ENCODE peak calls at places on chromosomes 7 and 10, in four cellular contexts. Y is cardiac fibroblast, F is transverse colon, A is Calu3. U is an unnamed sample.

GRCh38 chr10:27542812-27543211 is 38.7 kb downstream of the RAB18 start:
- DNase-seq in Y (peak), F (no peak), A (no peak), U (no peak)

GRCh38 chr10:125096371-125096770 is 64.0 kb downstream of the CTBP2 start:
- DNase-seq in Y (no peak), F (no peak), A (no peak), U (no peak)

GRCh38 chr10:35545878-35546631 is 59.1 kb upstream of the GJD4 start:
- DNase-seq in A (no peak), F (no peak), Y (peak), U (no peak)

GRCh38 chr10:99843310-99843709 is 60.9 kb downstream of the ABCC2 start:
- DNase-seq in F (no peak), Y (no peak), A (no peak), U (no peak)

GRCh38 chr7:93016085-93016471 is 101.7 kb downstream of the SAMD9 start:
- DNase-seq in F (peak), A (no peak), Y (peak), U (no peak)

GRCh38 chr7:108836246-108836645 is 266.6 kb downstream of the DNAJB9 start:
- DNase-seq in A (no peak), F (no peak), Y (no peak), U (no peak)

GRCh38 chr7:157895520-157896375 is 558.9 kb downstream of the DNAJB6 start:
- DNase-seq in A (no peak), F (no peak), Y (no peak), U (no peak)

GRCh38 chr7:157470699-157471098 is 133.9 kb downstream of the DNAJB6 start:
- DNase-seq in A (no peak), Y (no peak), F (no peak), U (no peak)

GRCh38 chr7:155371884-155372781 is 74.5 kb downstream of the INSIG1 start:
- DNase-seq in F (no peak), A (no peak), Y (no peak), U (no peak)

GRCh38 chr7:81470084-81470723 is 299.6 kb downstream of the HGF start:
- DNase-seq in A (peak), F (peak), Y (peak), U (no peak)

GRCh38 chr10:44564801-44565200 is 179.9 kb upstream of the CXCL12 start:
- DNase-seq in A (no peak), F (no peak), Y (no peak), U (no peak)

GRCh38 chr7:14040528-14040927 is 51.1 kb upstream of the ETV1 start:
- DNase-seq in F (no peak), Y (no peak), A (no peak), U (no peak)

GRCh38 chr7:104900525-104900924 is 113.5 kb upstream of the KMT2E start:
- DNase-seq in F (no peak), Y (no peak), A (no peak), U (no peak)

GRCh38 chr7:5526190-5527037 is 102.8 kb upstream of the TNRC18 start:
- DNase-seq in F (peak), Y (peak), A (peak), U (no peak)

GRCh38 chr7:111958889-111959288 is 247.3 kb downstream of the DOCK4 start:
- DNase-seq in F (no peak), Y (no peak), A (no peak), U (no peak)

GRCh38 chr7:2019693-2020511 is 212.8 kb downstream of the MAD1L1 start:
- DNase-seq in A (no peak), Y (peak), F (peak), U (peak)

GRCh38 chr7:134071355-134072331 is 55.5 kb upstream of the LRGUK start:
- DNase-seq in Y (no peak), F (no peak), A (no peak), U (no peak)

GRCh38 chr10:132657127-132657706 is 119.6 kb downstream of the INPP5A start:
- DNase-seq in Y (no peak), F (no peak), A (no peak), U (no peak)

GRCh38 chr10:79148452-79149344 is 79.9 kb downstream of the ZMIZ1 start:
- DNase-seq in Y (peak), A (peak), F (peak), U (no peak)

GRCh38 chr10:123502983-123503382 is 163.2 kb upstream of the GPR26 start:
- DNase-seq in A (no peak), F (no peak), Y (no peak), U (no peak)

GRCh38 chr10:102009801-102010425 is 46.1 kb downstream of the ARMH3 start:
- DNase-seq in Y (peak), F (peak), A (peak), U (no peak)

GRCh38 chr7:6375346-6376101 is 72.2 kb downstream of the DAGLB start:
- DNase-seq in Y (peak), F (no peak), A (no peak), U (no peak)

GRCh38 chr7:131238260-131238940 is 89.3 kb upstream of the MKLN1 start:
- DNase-seq in Y (peak), F (no peak), A (peak), U (no peak)

GRCh38 chr10:844552-844951 is 87.0 kb downstream of the LARP4B start:
- DNase-seq in A (no peak), F (no peak), Y (peak), U (no peak)

GRCh38 chr7:140008755-140009610 is 53.8 kb downstream of the PARP12 start:
- DNase-seq in F (no peak), Y (no peak), A (no peak), U (no peak)

GRCh38 chr10:79392020-79392398 is 44.7 kb downstream of the PPIF start:
- DNase-seq in F (peak), Y (no peak), A (no peak), U (no peak)

GRCh38 chr7:33334349-33334748 is 205.0 kb downstream of the BBS9 start:
- DNase-seq in F (no peak), Y (peak), A (peak), U (no peak)

GRCh38 chr10:89129850-89130396 is 77.2 kb downstream of the CH25H start:
- DNase-seq in F (no peak), A (no peak), Y (peak), U (no peak)

GRCh38 chr7:54697659-54698186 is 61.3 kb downstream of the SEC61G start:
- DNase-seq in Y (no peak), F (no peak), A (no peak), U (no peak)

GRCh38 chr10:23338155-23338828 is 6.3 kb downstream of the C10orf67 start:
- DNase-seq in Y (peak), A (peak), F (no peak), U (no peak)
- TF ChIP-seq CTCF in Y (no peak), A (peak), F (no peak), U (no peak)

GRCh38 chr10:100888957-100889356 is 23.8 kb upstream of the SLF2 start:
- DNase-seq in Y (peak), A (no peak), F (no peak), U (no peak)
- TF ChIP-seq CTCF in Y (peak), A (no peak), F (no peak), U (no peak)

DNA sequence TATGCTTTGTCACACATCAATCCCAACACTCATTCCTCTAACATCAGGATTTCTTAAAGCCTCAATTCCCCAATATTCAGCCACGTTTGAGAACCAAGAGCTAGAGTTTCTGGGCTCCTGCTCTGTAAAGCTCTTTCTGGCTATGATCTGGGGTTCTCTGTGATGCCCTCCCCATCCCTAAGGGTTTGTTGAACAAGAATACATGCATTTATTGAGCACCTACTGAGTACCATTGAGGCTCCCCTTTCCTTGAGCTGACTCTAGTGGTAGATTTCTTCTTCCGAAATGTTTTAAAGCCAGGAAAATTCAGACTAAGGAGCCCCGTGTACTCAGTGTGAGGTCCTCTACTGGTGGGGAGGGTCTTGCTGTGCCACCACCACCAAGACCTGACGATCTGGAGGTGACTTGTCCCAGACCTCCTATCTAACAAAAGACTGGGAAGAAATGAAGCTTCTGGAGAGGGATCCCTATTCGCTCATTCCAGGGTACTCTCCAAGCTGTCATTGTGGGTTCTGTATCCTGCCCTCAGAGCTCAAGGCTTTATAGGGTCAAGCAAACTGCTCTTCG is 23.1 kb upstream of the SRGN start:
- DNase-seq in Y (no peak), A (no peak), F (no peak), U (no peak)
- TF ChIP-seq CTCF in Y (no peak), A (no peak), F (no peak), U (no peak)

GRCh38 chr10:11434323-11434722 is 177.1 kb downstream of the USP6NL start:
- DNase-seq in F (no peak), Y (no peak), A (no peak), U (no peak)
- TF ChIP-seq CTCF in F (no peak), Y (no peak), A (no peak), U (no peak)

GRCh38 chr7:137601642-137602041 is 245.1 kb downstream of the DGKI start:
- DNase-seq in A (no peak), F (no peak), Y (no peak), U (no peak)

GRCh38 chr7:137609500-137609899 is 237.3 kb downstream of the DGKI start:
- DNase-seq in A (no peak), F (no peak), Y (peak), U (no peak)

GRCh38 chr7:137606061-137606674 is 240.6 kb downstream of the DGKI start:
- DNase-seq in Y (peak), A (no peak), F (no peak), U (no peak)
- TF ChIP-seq CTCF in Y (peak), A (no peak), F (peak), U (peak)

DNA sequence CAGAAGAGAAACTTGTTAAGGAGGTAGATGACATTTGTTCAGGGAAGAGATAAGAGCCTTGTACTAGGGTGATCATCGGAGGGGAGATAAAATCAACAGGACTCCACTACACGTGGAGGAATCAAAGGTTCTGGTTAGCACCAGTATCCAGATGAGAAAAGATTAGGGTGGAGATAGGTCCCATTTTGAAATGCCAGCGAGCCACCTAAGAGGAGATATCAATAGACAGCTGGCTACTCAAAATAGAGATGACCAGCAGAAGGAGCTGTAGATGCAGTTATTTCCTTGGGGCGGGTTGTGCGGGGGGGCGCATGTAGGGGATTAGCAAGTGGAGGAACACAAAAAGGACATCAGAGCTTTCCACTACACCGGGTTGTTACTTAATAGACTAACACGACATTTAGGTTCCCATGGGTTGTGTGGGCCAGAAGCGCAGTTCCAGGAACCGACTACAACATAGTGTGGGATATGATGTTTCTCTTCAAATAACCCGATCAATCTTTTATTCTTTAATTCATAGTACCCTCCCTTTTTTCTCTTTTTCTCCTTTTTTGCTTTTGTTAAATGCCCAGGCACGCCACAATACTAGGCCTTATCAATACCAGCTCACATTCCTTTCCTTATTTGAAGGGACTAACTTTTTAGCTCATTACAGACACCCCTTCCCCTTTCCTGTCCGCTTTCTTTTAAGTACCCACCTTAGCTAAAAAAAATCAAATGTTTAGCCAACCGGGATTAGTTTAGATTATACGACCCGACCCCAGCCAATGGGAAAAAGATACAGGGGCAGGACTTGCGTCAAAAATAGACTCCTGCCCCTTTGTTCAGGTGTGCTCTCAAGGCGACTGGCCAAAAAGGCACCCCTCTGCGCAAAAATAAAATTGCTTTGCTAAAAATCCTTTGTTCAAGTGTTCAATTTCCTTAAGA is 2.0 kb upstream of the KIF11 start:
- DNase-seq in Y (peak), F (peak), A (peak), U (no peak)
- TF ChIP-seq CTCF in Y (peak), F (no peak), A (no peak), U (no peak)

U was measured in natural killer cell.